ENCODE peak calls at places on chromosomes 2 and 18, in four cellular contexts. P is effector memory CD8-positive, alpha-beta T cell; O is H54; N is WTC11. M is an unnamed sample.

GRCh38 chr2:228798931-228799588 is 472.0 kb downstream of the PID1 start:
- DNase-seq in O (no peak), N (no peak), P (no peak), M (no peak)

GRCh38 chr2:26580751-26581150 is 60.4 kb downstream of the CIB4 start:
- DNase-seq in P (no peak), O (no peak), N (peak; percentile 8), M (no peak)

GRCh38 chr18:76491436-76491800 is 3.6 kb downstream of the ZNF516 start:
- DNase-seq in N (peak; percentile 78), O (no peak), P (no peak), M (no peak)

GRCh38 chr2:46564811-46565241 is 85.5 kb downstream of the TMEM247 start:
- DNase-seq in N (no peak), O (no peak), P (no peak), M (no peak)

GRCh38 chr2:231718799-231719198 is 10.5 kb downstream of the PTMA start:
- DNase-seq in O (no peak), P (no peak), N (no peak), M (no peak)

GRCh38 chr2:17604050-17604449 is 63.6 kb downstream of the VSNL1 start:
- DNase-seq in P (no peak), O (no peak), N (peak; percentile 16), M (no peak)

GRCh38 chr2:220891405-220891804 is 680.7 kb downstream of the EPHA4 start:
- DNase-seq in N (no peak), O (peak; percentile 69), P (no peak), M (peak; percentile 31)

GRCh38 chr2:119190321-119190720 is 31.8 kb upstream of the C1QL2 start:
- DNase-seq in P (no peak), N (no peak), O (no peak), M (no peak)

GRCh38 chr2:86358982-86359381 is 21.6 kb upstream of the REEP1 start:
- DNase-seq in P (no peak), N (no peak), O (no peak), M (no peak)

GRCh38 chr2:106261871-106262321 is 67.8 kb upstream of the UXS1 start:
- DNase-seq in O (no peak), N (no peak), P (no peak), M (no peak)

GRCh38 chr18:22282311-22283235 is 113.2 kb downstream of the GATA6 start:
- DNase-seq in N (no peak), O (peak; percentile 27), P (peak; percentile 49), M (no peak)

GRCh38 chr18:23553887-23554286 is 32.4 kb downstream of the NPC1 start:
- DNase-seq in P (no peak), N (no peak), O (no peak), M (no peak)

GRCh38 chr2:73156539-73157124 is 43.9 kb upstream of the RAB11FIP5 start:
- DNase-seq in P (peak; percentile 43), O (peak; percentile 74), N (peak; percentile 88), M (no peak)

GRCh38 chr2:88058226-88058625 is 2.6 kb upstream of the KRCC1 start:
- DNase-seq in N (no peak), P (no peak), O (no peak), M (no peak)

GRCh38 chr2:241966671-241967070 is 97.1 kb downstream of the RTP5 start:
- DNase-seq in O (no peak), N (no peak), P (no peak), M (no peak)

GRCh38 chr2:100706249-100706648 is 113.7 kb upstream of the NPAS2 start:
- DNase-seq in O (no peak), P (no peak), N (no peak), M (no peak)

GRCh38 chr18:48944634-48945033 is 6.1 kb downstream of the SMAD7 start:
- DNase-seq in P (no peak), N (no peak), O (no peak), M (no peak)

GRCh38 chr18:59881728-59882685 is 17.8 kb upstream of the PMAIP1 start:
- DNase-seq in P (no peak), O (no peak), N (no peak), M (no peak)

GRCh38 chr2:227661019-227661726 is 5.4 kb upstream of the SCYGR5 start:
- DNase-seq in O (no peak), P (no peak), N (peak; percentile 38), M (no peak)

GRCh38 chr2:9178905-9179571 is 27.6 kb upstream of the ASAP2 start:
- DNase-seq in P (no peak), O (peak; percentile 38), N (no peak), M (peak; percentile 38)

GRCh38 chr2:216111122-216111521 is 2.0 kb downstream of the XRCC5 start:
- DNase-seq in P (no peak), N (no peak), O (no peak), M (no peak)

GRCh38 chr2:220107380-220107791 is 480.0 kb downstream of the SLC4A3 start:
- DNase-seq in O (no peak), P (no peak), N (no peak), M (no peak)

GRCh38 chr2:67600472-67600871 is 203.3 kb downstream of the ETAA1 start:
- DNase-seq in O (no peak), P (no peak), N (peak; percentile 81), M (no peak)

GRCh38 chr2:60091884-60092283 is 461.6 kb downstream of the BCL11A start:
- DNase-seq in O (no peak), N (no peak), P (no peak), M (no peak)

GRCh38 chr2:191844706-191845105 is 2.2 kb downstream of the CAVIN2 start:
- DNase-seq in P (no peak), O (no peak), N (no peak), M (no peak)

GRCh38 chr2:231634412-231634811 is 41.7 kb downstream of the TEX44 start:
- DNase-seq in P (no peak), O (no peak), N (no peak), M (no peak)

GRCh38 chr18:22674300-22674699 is 256.6 kb upstream of the CTAGE1 start:
- DNase-seq in O (peak; percentile 32), N (no peak), P (no peak), M (peak; percentile 73)

GRCh38 chr2:2331905-2332280 is 818 bp upstream of the MYT1L start:
- DNase-seq in O (no peak), P (no peak), N (peak; percentile 65), M (no peak)

GRCh38 chr2:107936427-107937359 is 49.6 kb upstream of the SLC5A7 start:
- DNase-seq in N (peak; percentile 21), O (no peak), P (no peak), M (no peak)

GRCh38 chr2:46157072-46157965 is 139.9 kb upstream of the EPAS1 start:
- DNase-seq in O (no peak), N (no peak), P (no peak), M (no peak)

GRCh38 chr2:167874812-167875211 is 372.6 kb downstream of the STK39 start:
- DNase-seq in O (no peak), P (no peak), N (no peak), M (no peak)

GRCh38 chr2:172108587-172108930 is 5.9 kb upstream of the DLX2 start:
- DNase-seq in P (no peak), O (no peak), N (no peak), M (no peak)

M was measured in GM04503.